ENCODE peak calls at places on chromosomes 4 and X, in four cellular contexts. One of them, this sample, is unnamed.

GRCh38 chr4:180814875-180815417 is 1428.3 kb upstream of the TENM3 start:
- DNase-seq in MG63: no peak
- DNase-seq in effector memory CD4-positive, alpha-beta T cell: no peak
- DNase-seq in substantia nigra: no peak
- DNase-seq in this sample: no peak

GRCh38 chr4:1288786-1289185 is 905 bp upstream of the MAEA start:
- DNase-seq in MG63: no peak
- DNase-seq in effector memory CD4-positive, alpha-beta T cell: no peak
- DNase-seq in substantia nigra: no peak
- DNase-seq in this sample: no peak

GRCh38 chr4:140095694-140096482 is 58.1 kb downstream of the MAML3 start:
- DNase-seq in substantia nigra: no peak
- DNase-seq in MG63: no peak
- DNase-seq in effector memory CD4-positive, alpha-beta T cell: no peak
- DNase-seq in this sample: peak; percentile 23

GRCh38 chr4:7266525-7267292 is 74.4 kb downstream of the SORCS2 start:
- DNase-seq in effector memory CD4-positive, alpha-beta T cell: no peak
- DNase-seq in MG63: peak; percentile 67
- DNase-seq in substantia nigra: no peak
- DNase-seq in this sample: peak; percentile 74

GRCh38 chrX:80139564-80139963 is 125.0 kb downstream of the TBX22 start:
- DNase-seq in effector memory CD4-positive, alpha-beta T cell: no peak
- DNase-seq in MG63: no peak
- DNase-seq in substantia nigra: no peak
- DNase-seq in this sample: no peak

GRCh38 chrX:139766545-139766983 is 58.6 kb upstream of the MCF2 start:
- DNase-seq in effector memory CD4-positive, alpha-beta T cell: no peak
- DNase-seq in substantia nigra: no peak
- DNase-seq in MG63: no peak
- DNase-seq in this sample: no peak

GRCh38 chr4:153218961-153219360 is 14.7 kb downstream of the TRIM2 start:
- DNase-seq in substantia nigra: no peak
- DNase-seq in MG63: no peak
- DNase-seq in effector memory CD4-positive, alpha-beta T cell: no peak
- DNase-seq in this sample: no peak

GRCh38 chr4:176277162-176277904 is 8.3 kb upstream of the ASB5 start:
- DNase-seq in substantia nigra: no peak
- DNase-seq in effector memory CD4-positive, alpha-beta T cell: no peak
- DNase-seq in MG63: peak; percentile 62
- DNase-seq in this sample: no peak

GRCh38 chr4:125070869-125071268 is 243.9 kb upstream of the FAT4 start:
- DNase-seq in MG63: no peak
- DNase-seq in substantia nigra: no peak
- DNase-seq in effector memory CD4-positive, alpha-beta T cell: no peak
- DNase-seq in this sample: no peak

GRCh38 chr4:151302432-151302831 is 23.0 kb downstream of the SH3D19 start:
- DNase-seq in MG63: no peak
- DNase-seq in effector memory CD4-positive, alpha-beta T cell: no peak
- DNase-seq in substantia nigra: no peak
- DNase-seq in this sample: no peak

GRCh38 chrX:128634754-128635153 is 582.6 kb upstream of the ACTRT1 start:
- DNase-seq in substantia nigra: no peak
- DNase-seq in effector memory CD4-positive, alpha-beta T cell: no peak
- DNase-seq in MG63: no peak
- DNase-seq in this sample: no peak